ENCODE peak calls at places on chromosomes 2 and 18, in four cellular contexts. F is bronchial epithelial cell, Q is HFFc6, M is Peyer's patch. J is an unnamed sample.

GRCh38 chr2:230938516-230939065 is 13.5 kb upstream of the GPR55 start:
- DNase-seq in Q (no peak), F (no peak), M (no peak), J (no peak)

GRCh38 chr2:60530660-60531276 is 22.7 kb downstream of the BCL11A start:
- DNase-seq in M (peak; percentile 94), Q (no peak), F (no peak), J (no peak)

GRCh38 chr18:50454379-50455005 is 79.6 kb downstream of the SKA1 start:
- DNase-seq in F (peak; percentile 84), Q (no peak), M (no peak), J (no peak)

GRCh38 chr2:229869226-229869625 is 52.6 kb downstream of the TRIP12 start:
- DNase-seq in F (no peak), M (no peak), Q (no peak), J (no peak)

GRCh38 chr2:68302281-68302680 is 17.5 kb downstream of the CNRIP1 start:
- DNase-seq in Q (peak; percentile 12), M (no peak), F (peak; percentile 49), J (no peak)

GRCh38 chr2:122960727-122961641 is 1064.1 kb upstream of the CNTNAP5 start:
- DNase-seq in M (no peak), F (peak; percentile 85), Q (no peak), J (no peak)

GRCh38 chr18:10936211-10937053 is 212.9 kb downstream of the PIEZO2 start:
- DNase-seq in M (no peak), Q (no peak), F (no peak), J (no peak)

GRCh38 chr18:9987931-9988330 is 74.1 kb downstream of the VAPA start:
- DNase-seq in Q (no peak), M (no peak), F (no peak), J (no peak)

GRCh38 chr18:62767321-62767720 is 52.0 kb downstream of the PHLPP1 start:
- DNase-seq in F (peak; percentile 74), Q (no peak), M (no peak), J (no peak)

GRCh38 chr2:46847185-46847710 is 68.4 kb downstream of the MCFD2 start:
- DNase-seq in F (peak; percentile 80), Q (peak; percentile 83), M (peak; percentile 95), J (no peak)

GRCh38 chr2:189247276-189247675 is 67.7 kb upstream of the COL5A2 start:
- DNase-seq in M (no peak), Q (no peak), F (no peak), J (no peak)

GRCh38 chr2:96934831-96935545 is 51.4 kb downstream of the FAM178B start:
- DNase-seq in Q (no peak), F (no peak), M (no peak), J (no peak)

GRCh38 chr2:130839011-130839780 is 2.5 kb downstream of the ARHGEF4 start:
- DNase-seq in F (no peak), Q (no peak), M (no peak), J (no peak)

DNA sequence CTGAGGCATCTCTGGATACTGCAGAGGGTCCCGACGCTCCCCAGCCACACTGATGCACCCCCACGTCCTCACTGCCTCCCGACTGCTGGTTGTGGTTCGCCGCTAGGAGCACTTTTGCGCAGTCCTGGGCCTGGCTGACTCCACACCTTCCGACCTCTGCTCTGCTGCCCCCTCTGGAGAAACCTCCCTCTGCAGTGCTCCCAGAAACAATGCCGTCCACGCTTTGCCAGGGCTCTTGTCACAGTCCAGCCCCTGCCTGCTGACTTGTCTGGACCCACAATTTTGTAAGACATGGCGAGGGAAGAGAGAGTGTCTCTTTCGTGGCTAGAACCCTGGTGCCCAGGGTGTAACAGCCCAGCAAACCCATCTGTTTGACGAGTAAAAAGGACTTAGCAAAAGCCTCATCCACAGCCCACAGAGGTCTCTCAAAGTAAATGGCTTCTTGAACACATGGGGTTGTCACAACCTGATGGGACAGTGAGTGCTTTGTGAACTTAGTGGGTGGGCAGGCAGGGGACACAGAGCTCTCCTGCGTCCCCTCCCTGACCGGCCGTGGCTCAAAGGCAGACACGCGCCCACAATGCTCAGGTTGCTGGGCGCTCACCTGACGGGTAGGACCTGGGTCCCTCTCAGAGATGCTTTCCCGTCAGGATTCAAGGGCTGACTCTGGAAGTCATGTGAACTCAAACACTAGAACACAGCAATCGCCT is 4.0 kb downstream of the COPS9 start:
- DNase-seq in M (peak; percentile 37), Q (no peak), F (no peak), J (no peak)
- TF ChIP-seq CTCF in M (no peak), Q (peak; percentile 44), F (peak; percentile 36), J (no peak)

DNA sequence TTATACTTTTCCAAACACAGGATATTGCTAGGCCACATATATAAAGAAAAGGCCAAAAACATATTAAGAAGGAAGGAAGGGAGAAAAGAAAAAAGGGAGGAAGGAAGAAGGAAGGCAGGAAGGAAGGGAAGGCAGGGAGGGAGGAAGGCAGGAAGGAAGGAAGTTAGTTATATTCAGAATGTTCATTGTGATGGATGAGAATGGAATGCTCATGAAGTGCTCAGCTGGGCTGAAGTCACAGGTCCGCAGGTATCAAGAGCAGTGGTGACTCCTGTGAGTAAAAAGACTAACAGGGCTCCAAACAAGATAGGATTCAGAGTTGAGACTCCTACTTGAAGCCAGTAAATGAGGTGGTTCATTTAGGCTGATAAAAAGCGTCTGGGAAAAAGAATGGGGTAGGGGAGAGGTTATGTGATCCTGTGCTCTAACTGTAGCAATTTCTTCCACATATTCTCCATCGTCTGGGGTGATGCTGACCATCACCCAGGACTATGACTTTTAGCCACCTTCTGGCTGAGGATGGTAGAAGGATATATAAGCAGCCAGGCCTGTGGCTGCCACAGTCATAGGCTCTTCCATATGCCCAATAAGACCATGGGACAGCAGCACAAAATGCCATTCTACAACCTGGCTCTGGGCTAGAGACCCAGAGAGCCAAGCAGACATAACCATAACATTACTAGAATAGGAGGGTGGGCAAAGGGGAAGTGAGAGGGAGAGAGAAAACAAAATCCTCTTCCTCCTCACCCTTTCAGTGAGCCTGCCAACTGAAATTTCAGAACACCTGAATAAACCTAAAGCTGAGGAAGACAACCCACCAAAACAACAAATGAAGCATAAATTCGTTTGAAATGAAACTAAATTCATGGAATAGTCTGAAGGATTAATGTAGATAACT is 173.2 kb downstream of the MYO3B start:
- DNase-seq in M (no peak), Q (no peak), F (no peak), J (no peak)
- TF ChIP-seq CTCF in M (no peak), Q (no peak), F (no peak), J (no peak)

GRCh38 chr2:33210626-33211025 is 263.9 kb downstream of the LTBP1 start:
- DNase-seq in F (peak; percentile 98), Q (peak; percentile 93), M (no peak), J (no peak)

GRCh38 chr2:33205693-33206434 is 259.1 kb downstream of the LTBP1 start:
- DNase-seq in Q (no peak), M (no peak), F (no peak), J (no peak)

GRCh38 chr2:33209976-33210375 is 263.2 kb downstream of the LTBP1 start:
- DNase-seq in Q (peak; percentile 32), M (no peak), F (peak; percentile 39), J (no peak)

GRCh38 chr2:33207336-33207735 is 260.6 kb downstream of the LTBP1 start:
- DNase-seq in Q (no peak), M (no peak), F (no peak), J (no peak)

DNA sequence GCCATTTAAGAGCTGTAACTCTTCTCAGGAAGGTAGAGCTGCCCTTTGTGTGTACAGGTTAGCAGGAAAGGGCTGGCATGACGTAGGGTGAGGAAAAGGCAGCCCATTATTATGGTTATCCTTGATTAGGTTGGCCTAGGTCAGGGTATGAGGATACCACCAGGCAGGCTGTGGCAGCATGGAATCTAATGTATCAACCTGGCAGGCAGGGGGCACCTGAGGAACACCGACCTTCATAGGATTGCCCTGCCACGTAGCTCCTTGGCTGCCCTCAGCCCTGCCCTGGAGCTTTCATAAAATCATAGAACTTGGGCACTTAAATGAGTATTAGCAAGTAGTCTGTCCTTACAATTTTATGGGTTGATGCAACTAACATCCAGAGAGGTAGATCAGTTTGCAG is 261.6 kb downstream of the LTBP1 start:
- DNase-seq in M (no peak), Q (no peak), F (no peak), J (no peak)
- TF ChIP-seq CTCF in M (no peak), Q (no peak), F (no peak), J (no peak)

GRCh38 chr2:62774555-62775366 is 69.2 kb downstream of the EHBP1 start:
- DNase-seq in Q (peak; percentile 49), M (no peak), F (peak; percentile 63), J (no peak)

GRCh38 chr2:62770629-62771028 is 65.1 kb downstream of the EHBP1 start:
- DNase-seq in M (no peak), F (no peak), Q (no peak), J (no peak)

DNA sequence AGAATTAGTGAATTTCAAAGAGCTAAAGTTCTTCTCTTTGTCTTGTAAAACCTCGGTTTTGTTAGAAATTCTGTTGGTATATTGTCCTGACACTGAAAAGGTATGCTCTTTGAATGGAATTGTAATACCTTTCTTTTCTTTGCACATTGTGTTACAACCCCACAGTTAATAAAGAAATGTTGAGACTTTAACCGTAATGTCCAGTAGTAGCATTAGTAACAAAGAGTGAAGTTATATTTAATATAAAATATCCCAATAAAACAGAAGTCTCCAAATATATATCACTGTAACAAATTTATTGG is 69.8 kb downstream of the EHBP1 start:
- DNase-seq in M (no peak), F (no peak), Q (no peak), J (no peak)
- TF ChIP-seq CTCF in M (no peak), F (no peak), Q (peak; percentile 57), J (peak; percentile 43)

GRCh38 chr2:38528008-38528442 is 74.7 kb downstream of the HNRNPLL start:
- DNase-seq in F (peak; percentile 43), M (no peak), Q (peak; percentile 72), J (no peak)
- TF ChIP-seq CTCF in F (no peak), M (no peak), Q (peak; percentile 27), J (no peak)

GRCh38 chr2:30989746-30990145 is 148.5 kb downstream of the GALNT14 start:
- DNase-seq in Q (no peak), F (no peak), M (no peak), J (no peak)
- TF ChIP-seq CTCF in Q (no peak), F (no peak), M (no peak), J (no peak)

DNA sequence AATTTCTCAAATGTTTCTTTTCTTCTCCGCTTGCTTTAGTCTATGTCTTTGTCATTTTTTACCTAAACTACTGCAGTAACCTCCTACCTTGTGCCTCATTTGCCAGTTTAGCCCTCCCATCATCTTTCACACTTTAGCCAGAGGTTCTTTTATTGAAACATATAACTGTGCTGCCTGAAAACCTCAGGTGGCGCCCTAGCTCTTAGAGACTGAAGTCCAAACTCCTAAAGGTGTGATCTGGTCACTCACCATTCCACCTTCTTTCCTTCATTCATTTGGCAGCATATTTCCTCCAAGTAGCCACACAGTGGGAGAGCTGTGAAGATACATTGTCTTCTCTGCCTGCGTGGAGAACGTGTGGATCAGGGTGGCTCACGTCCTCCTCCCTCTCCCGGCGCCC is 98.2 kb upstream of the MAPRE2 start:
- DNase-seq in F (no peak), M (peak; percentile 67), Q (no peak), J (no peak)
- TF ChIP-seq CTCF in F (no peak), M (no peak), Q (no peak), J (no peak)

DNA sequence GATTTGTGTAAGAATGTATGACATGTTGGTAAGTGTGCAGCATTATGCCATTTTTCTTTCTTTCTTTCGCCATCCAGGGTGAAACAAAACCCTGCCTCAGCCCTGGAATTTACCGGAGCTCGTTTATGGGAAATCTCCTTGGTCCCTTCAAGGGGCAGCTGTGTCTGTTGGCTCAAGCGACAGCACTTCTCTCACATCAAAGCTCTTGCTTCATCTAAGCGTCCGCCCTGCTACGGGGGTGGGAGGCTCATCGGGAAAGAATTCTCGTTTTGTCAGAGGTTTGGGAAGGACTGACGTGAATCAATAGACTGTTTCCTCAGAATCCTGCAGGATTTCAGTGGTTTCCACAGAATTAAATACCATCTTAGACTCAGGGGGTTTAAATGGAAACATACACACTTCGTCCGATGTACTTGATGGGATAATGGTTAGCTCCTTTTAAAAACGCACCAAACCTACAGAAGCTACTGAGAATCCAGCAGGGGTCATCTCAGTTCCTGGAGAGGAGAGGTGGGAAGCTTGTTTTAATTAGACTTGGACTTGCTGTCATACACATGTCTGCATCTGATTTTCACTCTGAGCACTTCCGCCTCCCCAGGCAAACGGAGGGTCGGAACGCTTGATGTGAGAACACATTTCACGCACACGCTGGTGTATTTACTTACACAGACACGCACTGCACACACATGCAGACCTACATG is 91.5 kb downstream of the ASB1 start:
- DNase-seq in Q (peak; percentile 48), F (no peak), M (no peak), J (no peak)
- TF ChIP-seq CTCF in Q (peak; percentile 38), F (no peak), M (no peak), J (no peak)